ENCODE peak calls at places on chromosomes 13 and 19, in five cellular contexts. H is IMR-90, S is H1, G is mesenchymal stem cell, C is trophoblast cell. K is an unnamed sample. For H3K36me3, the result is how much of the 10 kb centered on the place peaks cover.

GRCh38 chr19:40274585-40275544 is 10.3 kb downstream of the AKT2 start:
- DNase-seq in H (no peak), S (no peak), G (no peak), C (no peak), K (no peak)

GRCh38 chr13:48318714-48319457 is 15.3 kb downstream of the RB1 start:
- DNase-seq in H (no peak), S (no peak), G (no peak), C (peak), K (no peak)

GRCh38 chr19:2549701-2550191 is 73.8 kb downstream of the GADD45B start:
- DNase-seq in H (peak), S (no peak), G (peak), C (peak), K (no peak)

GRCh38 chr13:23183292-23183691 is 2.5 kb downstream of the SGCG start:
- DNase-seq in H (no peak), S (no peak), G (no peak), C (no peak), K (no peak)

GRCh38 chr19:42422576-42423461 is 4.4 kb downstream of the LIPE start:
- DNase-seq in H (no peak), S (no peak), G (no peak), C (no peak), K (no peak)

GRCh38 chr19:19113040-19113541 is 25.2 kb downstream of the TMEM161A start:
- DNase-seq in H (peak), S (no peak), G (peak), C (no peak), K (no peak)

GRCh38 chr13:95497307-95497943 is 55.1 kb upstream of the CLDN10 start:
- DNase-seq in H (no peak), S (no peak), G (no peak), C (no peak), K (no peak)

GRCh38 chr13:62875118-62875640 is 1459.5 kb upstream of the PCDH20 start:
- DNase-seq in H (no peak), S (no peak), G (no peak), C (no peak), K (no peak)

DNA sequence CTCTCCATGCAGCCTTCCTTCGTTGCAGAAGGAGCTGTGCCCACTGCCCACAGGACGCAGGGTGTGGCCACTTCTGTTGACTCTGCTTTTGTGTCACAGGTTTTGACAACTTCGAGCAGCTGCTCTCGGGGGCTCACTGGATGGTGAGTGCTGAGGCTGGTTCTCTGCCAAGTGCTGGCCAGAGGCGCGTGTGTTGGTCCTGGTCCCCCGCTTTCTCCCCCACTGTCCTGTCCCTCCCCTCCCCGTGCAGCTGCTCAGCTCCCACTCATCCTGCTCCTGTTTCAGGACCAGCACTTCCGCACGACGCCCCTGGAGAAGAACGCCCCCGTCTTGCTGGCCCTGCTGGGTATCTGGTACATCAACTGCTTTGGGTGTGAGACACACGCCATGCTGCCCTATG is 10.6 kb upstream of the PDCD2L start:
- DNase-seq in H (no peak), S (no peak), G (no peak), C (no peak), K (no peak)
- H3K36me3 ChIP-seq in H (half or more), S (under half), G (half or more), C (half or more), K (half or more)

GRCh38 chr19:35509018-35509652 is 4.3 kb downstream of the DMKN start:
- DNase-seq in H (no peak), S (no peak), G (no peak), C (peak), K (no peak)

GRCh38 chr19:35508129-35508528 is 5.3 kb downstream of the DMKN start:
- DNase-seq in H (no peak), S (no peak), G (no peak), C (no peak), K (no peak)

GRCh38 chr19:35511337-35511736 is 2.1 kb downstream of the DMKN start:
- DNase-seq in H (no peak), S (no peak), G (no peak), C (no peak), K (no peak)

GRCh38 chr19:35510626-35510964 is 2.9 kb downstream of the DMKN start:
- DNase-seq in H (no peak), S (no peak), G (no peak), C (no peak), K (no peak)

GRCh38 chr19:35509861-35510625 is 3.4 kb downstream of the DMKN start:
- DNase-seq in H (peak), S (peak), G (peak), C (peak), K (peak)
- H4K91ac ChIP-seq in H (no peak), S (peak), G (no peak), C (peak), K (no peak)

DNA sequence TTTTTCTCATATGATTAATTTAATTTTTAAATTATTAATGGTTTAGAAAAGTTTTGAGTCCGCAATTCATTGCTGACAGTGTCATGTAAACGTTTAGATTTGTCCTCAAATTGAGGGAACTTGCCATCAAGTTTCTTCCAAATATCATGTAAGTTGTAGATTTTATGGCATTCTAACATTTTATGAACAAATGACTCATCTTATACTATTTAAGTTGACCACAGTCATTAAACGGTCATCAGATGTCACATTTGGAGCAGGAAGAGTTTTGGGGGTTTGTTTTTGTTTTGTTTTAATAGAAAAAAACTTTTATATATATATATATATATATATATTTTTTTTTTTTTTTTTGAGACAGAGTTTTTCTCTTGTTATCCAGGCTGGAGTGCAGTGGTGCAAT is 4.3 kb downstream of the ZNF114 start:
- DNase-seq in H (peak), S (no peak), G (no peak), C (no peak), K (no peak)
- H3K36me3 ChIP-seq in H (under half), S (under half), G (under half), C (under half), K (under half)

GRCh38 chr19:18020212-18021067 is 12.5 kb downstream of the ARRDC2 start:
- DNase-seq in H (peak), S (no peak), G (peak), C (no peak), K (no peak)
- H4K91ac ChIP-seq in H (peak), S (peak), G (peak), C (no peak), K (no peak)